ENCODE peak calls at places on chromosomes 16 and 17, in nine cellular contexts. V is left colon; B is stimulated activated CD4-positive, alpha-beta T cell treated with anti-CD3 and anti-CD28 coated beads, Interleukin-1b, Interleukin-23, amount 100 ng/mL, for 1 hour; O is tibial artery; P is adipocyte; Q is NCI-H774; K is nephron progenitor cell; E is activated CD4-positive, alpha-beta T cell treated with anti-CD3 and anti-CD28 coated beads for 4 hours; L is upper lobe of right lung. C is an unnamed sample.

GRCh38 chr16:85498607-85499006 is 114.5 kb upstream of the GSE1 start:
- DNase-seq in O (no peak), Q (peak; percentile 21), V (no peak), E (no peak), K (no peak), L (no peak), B (no peak), P (no peak), C (no peak)

GRCh38 chr17:45225051-45225700 is 3.5 kb downstream of the FMNL1 start:
- DNase-seq in P (no peak), O (no peak), K (no peak), L (no peak), E (peak; percentile 66), Q (no peak), B (no peak), V (peak; percentile 19), C (no peak)

GRCh38 chr16:83903739-83904138 is 4.8 kb downstream of the MLYCD start:
- DNase-seq in B (no peak), L (no peak), K (no peak), Q (no peak), O (no peak), E (no peak), V (no peak), P (no peak), C (no peak)

GRCh38 chr16:6646891-6647290 is 685.8 kb upstream of the RBFOX1 start:
- DNase-seq in K (no peak), Q (no peak), B (no peak), L (no peak), P (no peak), E (no peak), V (no peak), O (no peak), C (no peak)

GRCh38 chr16:26614102-26614864 is 452.4 kb upstream of the C16orf82 start:
- DNase-seq in L (no peak), Q (no peak), K (no peak), P (no peak), V (no peak), B (no peak), E (no peak), O (no peak), C (no peak)

GRCh38 chr16:28189237-28189636 is 22.5 kb downstream of the XPO6 start:
- DNase-seq in K (no peak), Q (no peak), L (no peak), O (no peak), B (no peak), E (peak; percentile 24), P (peak; percentile 33), V (no peak), C (no peak)

GRCh38 chr16:85844786-85845185 is 45.3 kb downstream of the COX4I1 start:
- DNase-seq in V (peak; percentile 52), P (no peak), Q (no peak), E (no peak), L (no peak), O (no peak), K (no peak), B (no peak), C (no peak)

GRCh38 chr16:66927012-66927436 is 1.7 kb upstream of the RRAD start:
- DNase-seq in K (no peak), V (no peak), O (no peak), Q (no peak), P (peak; percentile 65), L (peak; percentile 82), B (no peak), E (no peak), C (peak; percentile 90)

GRCh38 chr16:69889295-69889964 is 61.7 kb upstream of the CLEC18A start:
- DNase-seq in K (no peak), L (no peak), V (no peak), P (no peak), E (no peak), Q (no peak), B (no peak), O (no peak), C (no peak)

GRCh38 chr17:29010129-29010528 is 4.3 kb upstream of the SEZ6 start:
- DNase-seq in O (no peak), K (no peak), V (no peak), B (no peak), Q (no peak), E (no peak), P (no peak), L (no peak), C (no peak)

GRCh38 chr17:76261421-76262215 is 3.5 kb upstream of the UBALD2 start:
- DNase-seq in K (no peak), E (no peak), O (no peak), L (no peak), V (peak; percentile 29), P (no peak), B (no peak), Q (peak; percentile 48), C (no peak)

GRCh38 chr16:72809446-72809845 is 238.5 kb downstream of the ZFHX3 start:
- DNase-seq in O (no peak), V (no peak), E (no peak), P (no peak), Q (no peak), B (no peak), K (no peak), L (no peak), C (no peak)

GRCh38 chr17:80830020-80830780 is 161.4 kb upstream of the CHMP6 start:
- DNase-seq in E (no peak), B (no peak), K (no peak), O (no peak), Q (no peak), P (no peak), L (peak; percentile 40), V (no peak), C (no peak)

GRCh38 chr16:89189358-89190025 is 10.8 kb downstream of the SLC22A31 start:
- DNase-seq in B (no peak), E (no peak), O (no peak), K (peak; percentile 12), V (no peak), Q (no peak), L (no peak), P (no peak), C (no peak)

GRCh38 chr17:28744104-28744801 is 442 bp downstream of the TRAF4 start:
- DNase-seq in B (peak; percentile 71), L (peak; percentile 87), O (no peak), Q (peak; percentile 42), P (peak; percentile 64), K (peak; percentile 87), V (peak; percentile 80), E (peak; percentile 69), C (no peak)

GRCh38 chr16:1526608-1527555 is 6.6 kb upstream of the TMEM204 start:
- DNase-seq in K (no peak), Q (no peak), B (no peak), V (no peak), E (no peak), O (no peak), P (no peak), L (no peak), C (no peak)

GRCh38 chr17:38621538-38621937 is 15.8 kb upstream of the SRCIN1 start:
- DNase-seq in L (no peak), Q (no peak), V (no peak), P (no peak), E (no peak), K (no peak), B (no peak), O (no peak), C (no peak)